ENCODE peak calls at places on chromosome 13, in six cellular contexts. One of them, this sample, is unnamed. For H3K9me3, the result is how much of the 10 kb centered on the place peaks cover.

GRCh38 chr13:39788097-39788496 is 132.6 kb downstream of the COG6 start:
- DNase-seq in cardiac muscle cell: no peak
- DNase-seq in colonic mucosa: no peak
- DNase-seq in HepG2: no peak
- DNase-seq in pancreas: no peak
- DNase-seq in DND-41: no peak
- DNase-seq in this sample: no peak

GRCh38 chr13:44313674-44314073 is 60.0 kb upstream of the SERP2 start:
- DNase-seq in pancreas: no peak
- DNase-seq in cardiac muscle cell: peak
- DNase-seq in DND-41: no peak
- DNase-seq in HepG2: no peak
- DNase-seq in colonic mucosa: no peak
- DNase-seq in this sample: no peak

GRCh38 chr13:28489975-28490550 is 4.9 kb downstream of the FLT1 start:
- DNase-seq in colonic mucosa: no peak
- DNase-seq in DND-41: no peak
- DNase-seq in cardiac muscle cell: no peak
- DNase-seq in pancreas: no peak
- DNase-seq in HepG2: no peak
- DNase-seq in this sample: no peak

GRCh38 chr13:70310720-70311119 is 202.5 kb upstream of the KLHL1 start:
- DNase-seq in pancreas: no peak
- DNase-seq in colonic mucosa: peak
- DNase-seq in cardiac muscle cell: no peak
- DNase-seq in HepG2: peak
- DNase-seq in DND-41: no peak
- DNase-seq in this sample: no peak

GRCh38 chr13:43405457-43405856 is 381.3 kb downstream of the ENOX1 start:
- DNase-seq in DND-41: no peak
- DNase-seq in cardiac muscle cell: peak
- DNase-seq in pancreas: no peak
- DNase-seq in HepG2: no peak
- DNase-seq in colonic mucosa: no peak
- DNase-seq in this sample: no peak

GRCh38 chr13:46665630-46666482 is 112.9 kb downstream of the LRCH1 start:
- DNase-seq in HepG2: peak
- DNase-seq in pancreas: no peak
- DNase-seq in colonic mucosa: peak
- DNase-seq in DND-41: no peak
- DNase-seq in cardiac muscle cell: no peak
- DNase-seq in this sample: no peak

GRCh38 chr13:74133657-74134201 is 475 bp downstream of the KLF12 start:
- DNase-seq in HepG2: peak
- DNase-seq in colonic mucosa: peak
- DNase-seq in pancreas: peak
- DNase-seq in DND-41: peak
- DNase-seq in cardiac muscle cell: peak
- DNase-seq in this sample: peak

GRCh38 chr13:47220453-47221150 is 323.7 kb upstream of the HTR2A start:
- DNase-seq in colonic mucosa: no peak
- DNase-seq in pancreas: no peak
- DNase-seq in cardiac muscle cell: peak
- DNase-seq in DND-41: no peak
- DNase-seq in HepG2: no peak
- DNase-seq in this sample: no peak

GRCh38 chr13:89465366-89465765 is 1794.2 kb downstream of the SLITRK5 start:
- DNase-seq in cardiac muscle cell: peak
- DNase-seq in colonic mucosa: no peak
- DNase-seq in DND-41: no peak
- DNase-seq in pancreas: no peak
- DNase-seq in HepG2: no peak
- DNase-seq in this sample: no peak

GRCh38 chr13:65188691-65189090 is 2041.4 kb downstream of the PCDH9 start:
- DNase-seq in HepG2: no peak
- DNase-seq in cardiac muscle cell: no peak
- DNase-seq in pancreas: no peak
- DNase-seq in DND-41: no peak
- DNase-seq in colonic mucosa: no peak
- DNase-seq in this sample: no peak

GRCh38 chr13:107035778-107036177 is 467.8 kb upstream of the ARGLU1 start:
- DNase-seq in pancreas: no peak
- DNase-seq in cardiac muscle cell: peak
- DNase-seq in colonic mucosa: no peak
- DNase-seq in DND-41: no peak
- DNase-seq in HepG2: no peak
- DNase-seq in this sample: no peak

GRCh38 chr13:86737334-86737932 is 933.7 kb upstream of the SLITRK5 start:
- DNase-seq in cardiac muscle cell: no peak
- DNase-seq in HepG2: no peak
- DNase-seq in pancreas: no peak
- DNase-seq in DND-41: no peak
- DNase-seq in colonic mucosa: no peak
- DNase-seq in this sample: no peak

GRCh38 chr13:33204130-33204927 is 81.2 kb downstream of the STARD13 start:
- DNase-seq in DND-41: no peak
- DNase-seq in HepG2: no peak
- DNase-seq in colonic mucosa: no peak
- DNase-seq in cardiac muscle cell: peak
- DNase-seq in pancreas: no peak
- DNase-seq in this sample: no peak

GRCh38 chr13:27450921-27451461 is 627 bp upstream of the MTIF3 start:
- DNase-seq in cardiac muscle cell: peak
- DNase-seq in colonic mucosa: peak
- DNase-seq in HepG2: peak
- DNase-seq in DND-41: peak
- DNase-seq in pancreas: peak
- DNase-seq in this sample: peak

GRCh38 chr13:65460136-65460535 is 1770.0 kb downstream of the PCDH9 start:
- DNase-seq in cardiac muscle cell: no peak
- DNase-seq in colonic mucosa: no peak
- DNase-seq in pancreas: no peak
- DNase-seq in HepG2: no peak
- DNase-seq in DND-41: no peak
- DNase-seq in this sample: no peak

GRCh38 chr13:74040200-74040599 is 94.0 kb downstream of the KLF12 start:
- DNase-seq in HepG2: peak
- DNase-seq in pancreas: no peak
- DNase-seq in colonic mucosa: peak
- DNase-seq in cardiac muscle cell: peak
- DNase-seq in DND-41: peak
- DNase-seq in this sample: no peak

GRCh38 chr13:48531416-48532145 is 1.3 kb downstream of the RCBTB2 start:
- DNase-seq in pancreas: no peak
- DNase-seq in HepG2: peak
- DNase-seq in cardiac muscle cell: no peak
- DNase-seq in colonic mucosa: peak
- DNase-seq in DND-41: peak
- DNase-seq in this sample: no peak

GRCh38 chr13:77729502-77730221 is 32.2 kb downstream of the SLAIN1 start:
- DNase-seq in pancreas: no peak
- DNase-seq in HepG2: no peak
- DNase-seq in DND-41: no peak
- DNase-seq in cardiac muscle cell: no peak
- DNase-seq in colonic mucosa: no peak
- DNase-seq in this sample: no peak

GRCh38 chr13:111964411-111965035 is 102.4 kb upstream of the SOX1 start:
- DNase-seq in DND-41: no peak
- DNase-seq in colonic mucosa: no peak
- DNase-seq in cardiac muscle cell: no peak
- DNase-seq in HepG2: no peak
- DNase-seq in pancreas: no peak
- DNase-seq in this sample: no peak

GRCh38 chr13:40120781-40121180 is 465.3 kb downstream of the COG6 start:
- DNase-seq in colonic mucosa: no peak
- DNase-seq in HepG2: no peak
- DNase-seq in pancreas: no peak
- DNase-seq in cardiac muscle cell: peak
- DNase-seq in DND-41: no peak
- DNase-seq in this sample: no peak

GRCh38 chr13:45333973-45334922 is 6.7 kb downstream of the TPT1 start:
- DNase-seq in DND-41: peak
- DNase-seq in pancreas: no peak
- DNase-seq in colonic mucosa: no peak
- DNase-seq in HepG2: no peak
- DNase-seq in cardiac muscle cell: peak
- DNase-seq in this sample: no peak

GRCh38 chr13:48302920-48303330 is 626 bp upstream of the RB1 start:
- DNase-seq in pancreas: no peak
- DNase-seq in colonic mucosa: no peak
- DNase-seq in DND-41: no peak
- DNase-seq in HepG2: no peak
- DNase-seq in cardiac muscle cell: no peak
- DNase-seq in this sample: no peak

GRCh38 chr13:102721800-102722231 is 27.0 kb upstream of the METTL21C start:
- DNase-seq in DND-41: no peak
- DNase-seq in pancreas: no peak
- DNase-seq in cardiac muscle cell: peak
- DNase-seq in colonic mucosa: no peak
- DNase-seq in HepG2: no peak
- DNase-seq in this sample: no peak

GRCh38 chr13:102724923-102725322 is 30.1 kb upstream of the METTL21C start:
- DNase-seq in HepG2: peak
- DNase-seq in colonic mucosa: no peak
- DNase-seq in DND-41: no peak
- DNase-seq in cardiac muscle cell: peak
- DNase-seq in pancreas: no peak
- DNase-seq in this sample: no peak

GRCh38 chr13:102729560-102730275 is 34.9 kb upstream of the METTL21C start:
- DNase-seq in pancreas: no peak
- DNase-seq in DND-41: no peak
- DNase-seq in cardiac muscle cell: peak
- DNase-seq in colonic mucosa: no peak
- DNase-seq in HepG2: no peak
- DNase-seq in this sample: no peak

DNA sequence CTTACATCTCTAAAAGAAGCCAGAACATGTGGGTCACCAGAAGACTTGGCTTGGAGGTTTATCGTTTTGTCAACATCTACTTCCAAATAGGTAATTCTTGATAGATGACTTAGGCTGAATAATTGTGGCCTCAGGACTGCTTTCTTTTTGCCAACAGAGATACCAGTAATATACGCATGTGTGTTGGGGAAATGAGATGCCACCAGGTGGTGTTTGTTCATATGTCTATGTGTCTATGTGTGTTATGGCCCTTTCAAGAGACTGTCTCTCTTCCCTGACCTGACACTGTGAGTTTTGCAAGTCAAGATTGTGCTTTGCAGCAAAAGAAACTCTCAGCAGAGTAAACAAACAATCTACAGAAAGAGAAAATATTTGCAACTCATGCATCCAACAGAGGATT is 31.6 kb upstream of the METTL21C start:
- DNase-seq in colonic mucosa: no peak
- DNase-seq in HepG2: peak
- DNase-seq in pancreas: no peak
- DNase-seq in cardiac muscle cell: no peak
- DNase-seq in DND-41: no peak
- DNase-seq in this sample: no peak
- TF ChIP-seq CTCF in colonic mucosa: no peak
- TF ChIP-seq CTCF in HepG2: peak
- TF ChIP-seq CTCF in pancreas: no peak
- TF ChIP-seq CTCF in cardiac muscle cell: no peak
- TF ChIP-seq CTCF in DND-41: peak
- TF ChIP-seq CTCF in this sample: no peak

GRCh38 chr13:99307247-99307646 is at the start of gene GPR183:
- DNase-seq in colonic mucosa: no peak
- DNase-seq in HepG2: no peak
- DNase-seq in DND-41: no peak
- DNase-seq in pancreas: no peak
- DNase-seq in cardiac muscle cell: no peak
- DNase-seq in this sample: no peak
- H3K4me3 ChIP-seq in colonic mucosa: peak
- H3K4me3 ChIP-seq in HepG2: no peak
- H3K4me3 ChIP-seq in DND-41: no peak
- H3K4me3 ChIP-seq in pancreas: no peak
- H3K4me3 ChIP-seq in cardiac muscle cell: peak
- H3K4me3 ChIP-seq in this sample: peak

GRCh38 chr13:21389124-21389523 is 70.0 kb downstream of the ZDHHC20 start:
- DNase-seq in pancreas: no peak
- DNase-seq in cardiac muscle cell: no peak
- DNase-seq in HepG2: no peak
- DNase-seq in DND-41: no peak
- DNase-seq in colonic mucosa: no peak
- DNase-seq in this sample: no peak
- H3K9me3 ChIP-seq in pancreas: under half
- H3K9me3 ChIP-seq in cardiac muscle cell: under half
- H3K9me3 ChIP-seq in HepG2: under half
- H3K9me3 ChIP-seq in DND-41: under half
- H3K9me3 ChIP-seq in colonic mucosa: under half
- H3K9me3 ChIP-seq in this sample: under half

GRCh38 chr13:50644081-50644871 is 199.2 kb downstream of the DLEU7 start:
- DNase-seq in HepG2: peak
- DNase-seq in cardiac muscle cell: no peak
- DNase-seq in DND-41: no peak
- DNase-seq in colonic mucosa: peak
- DNase-seq in pancreas: no peak
- DNase-seq in this sample: no peak
- TF ChIP-seq CTCF in HepG2: no peak
- TF ChIP-seq CTCF in cardiac muscle cell: no peak
- TF ChIP-seq CTCF in DND-41: no peak
- TF ChIP-seq CTCF in colonic mucosa: no peak
- TF ChIP-seq CTCF in pancreas: no peak
- TF ChIP-seq CTCF in this sample: no peak

DNA sequence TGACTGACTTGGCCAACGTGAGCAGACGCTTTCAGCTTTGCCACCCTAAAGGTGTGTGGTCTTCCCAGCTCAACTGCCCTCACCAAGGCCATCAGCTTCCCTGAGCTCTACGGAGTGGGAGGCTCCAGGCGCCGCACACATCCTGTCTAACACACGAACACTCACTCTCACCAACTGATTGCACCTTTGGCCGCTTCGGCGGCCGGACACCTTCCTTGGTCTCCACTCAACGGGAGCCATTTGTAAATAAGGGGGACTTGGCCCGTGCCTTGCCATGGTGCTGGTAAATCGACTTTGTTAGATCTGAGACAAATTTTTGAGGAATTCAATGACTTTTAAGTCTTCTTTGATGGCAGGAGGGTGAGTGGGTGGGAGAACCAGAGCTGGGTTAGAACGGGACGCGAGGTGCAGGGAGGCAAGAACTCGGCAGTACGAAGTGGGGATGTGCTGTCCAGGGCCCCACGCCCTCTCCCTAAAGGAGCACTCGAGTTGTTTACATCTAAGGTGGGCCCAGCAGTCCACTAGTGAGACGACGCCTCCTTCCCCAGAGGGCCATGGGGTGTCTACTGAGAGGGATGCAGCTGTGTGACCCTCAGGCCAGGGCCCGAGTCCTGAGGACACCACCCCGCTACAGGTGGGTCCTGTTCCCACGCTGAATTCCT is 4.4 kb downstream of the C13orf46 start:
- DNase-seq in HepG2: no peak
- DNase-seq in cardiac muscle cell: no peak
- DNase-seq in DND-41: no peak
- DNase-seq in colonic mucosa: no peak
- DNase-seq in pancreas: peak
- DNase-seq in this sample: peak
- H3K4me3 ChIP-seq in HepG2: no peak
- H3K4me3 ChIP-seq in cardiac muscle cell: no peak
- H3K4me3 ChIP-seq in DND-41: no peak
- H3K4me3 ChIP-seq in colonic mucosa: no peak
- H3K4me3 ChIP-seq in pancreas: peak
- H3K4me3 ChIP-seq in this sample: no peak

GRCh38 chr13:80458546-80458945 is 117.6 kb upstream of the SPRY2 start:
- DNase-seq in DND-41: no peak
- DNase-seq in cardiac muscle cell: no peak
- DNase-seq in pancreas: no peak
- DNase-seq in colonic mucosa: no peak
- DNase-seq in HepG2: no peak
- DNase-seq in this sample: no peak
- H3K9me3 ChIP-seq in DND-41: under half
- H3K9me3 ChIP-seq in cardiac muscle cell: under half
- H3K9me3 ChIP-seq in pancreas: under half
- H3K9me3 ChIP-seq in colonic mucosa: under half
- H3K9me3 ChIP-seq in HepG2: under half
- H3K9me3 ChIP-seq in this sample: under half